ENCODE peak calls at places on chromosomes 12 and 14, in nine cellular contexts. One of them, this sample, is unnamed.
A peak's percentile ranks its signal among the peaks of the same experiment; 100 is the strongest.

GRCh38 chr12:107612508-107612907 is 73.1 kb upstream of the PWP1 start:
- DNase-seq in NCI-H1105 treated with DMSO at 0.1 percent for 48 hours: no peak
- DNase-seq in HFF-Myc: no peak
- DNase-seq in T-helper 9 cell: no peak
- DNase-seq in HEK293T: no peak
- DNase-seq in aorta: no peak
- DNase-seq in progenitor cell of endocrine pancreas: no peak
- DNase-seq in uterus: no peak
- DNase-seq in lower lobe of right lung: no peak
- DNase-seq in this sample: peak; percentile 24

GRCh38 chr12:27969901-27970390 is 2.6 kb downstream of the PTHLH start:
- DNase-seq in NCI-H1105 treated with DMSO at 0.1 percent for 48 hours: peak; percentile 61
- DNase-seq in HFF-Myc: no peak
- DNase-seq in T-helper 9 cell: no peak
- DNase-seq in HEK293T: peak; percentile 54
- DNase-seq in aorta: peak; percentile 82
- DNase-seq in progenitor cell of endocrine pancreas: peak; percentile 78
- DNase-seq in uterus: peak; percentile 39
- DNase-seq in lower lobe of right lung: peak; percentile 56
- DNase-seq in this sample: peak; percentile 84

GRCh38 chr12:122839907-122840554 is 4.8 kb downstream of the HIP1R start:
- DNase-seq in NCI-H1105 treated with DMSO at 0.1 percent for 48 hours: no peak
- DNase-seq in HFF-Myc: no peak
- DNase-seq in T-helper 9 cell: no peak
- DNase-seq in HEK293T: no peak
- DNase-seq in aorta: peak; percentile 68
- DNase-seq in progenitor cell of endocrine pancreas: no peak
- DNase-seq in uterus: no peak
- DNase-seq in lower lobe of right lung: no peak
- DNase-seq in this sample: peak; percentile 31

GRCh38 chr12:2697057-2697456 is 97.7 kb upstream of the FKBP4 start:
- DNase-seq in NCI-H1105 treated with DMSO at 0.1 percent for 48 hours: no peak
- DNase-seq in HFF-Myc: no peak
- DNase-seq in T-helper 9 cell: no peak
- DNase-seq in HEK293T: no peak
- DNase-seq in aorta: no peak
- DNase-seq in progenitor cell of endocrine pancreas: no peak
- DNase-seq in uterus: no peak
- DNase-seq in lower lobe of right lung: no peak
- DNase-seq in this sample: no peak

GRCh38 chr14:56297449-56297848 is 179.2 kb downstream of the PELI2 start:
- DNase-seq in NCI-H1105 treated with DMSO at 0.1 percent for 48 hours: no peak
- DNase-seq in HFF-Myc: no peak
- DNase-seq in T-helper 9 cell: no peak
- DNase-seq in HEK293T: no peak
- DNase-seq in aorta: no peak
- DNase-seq in progenitor cell of endocrine pancreas: no peak
- DNase-seq in uterus: no peak
- DNase-seq in lower lobe of right lung: no peak
- DNase-seq in this sample: no peak

GRCh38 chr12:81332054-81332453 is 254.2 kb downstream of the ACSS3 start:
- DNase-seq in NCI-H1105 treated with DMSO at 0.1 percent for 48 hours: no peak
- DNase-seq in HFF-Myc: no peak
- DNase-seq in T-helper 9 cell: no peak
- DNase-seq in HEK293T: no peak
- DNase-seq in aorta: no peak
- DNase-seq in progenitor cell of endocrine pancreas: no peak
- DNase-seq in uterus: no peak
- DNase-seq in lower lobe of right lung: no peak
- DNase-seq in this sample: no peak

GRCh38 chr12:64672925-64673409 is 62.7 kb downstream of the RASSF3 start:
- DNase-seq in NCI-H1105 treated with DMSO at 0.1 percent for 48 hours: peak; percentile 34
- DNase-seq in HFF-Myc: peak; percentile 82
- DNase-seq in T-helper 9 cell: peak; percentile 35
- DNase-seq in HEK293T: no peak
- DNase-seq in aorta: no peak
- DNase-seq in progenitor cell of endocrine pancreas: no peak
- DNase-seq in uterus: peak; percentile 66
- DNase-seq in lower lobe of right lung: peak; percentile 55
- DNase-seq in this sample: peak; percentile 64

GRCh38 chr14:73133795-73134194 is 2.5 kb upstream of the PSEN1 start:
- DNase-seq in NCI-H1105 treated with DMSO at 0.1 percent for 48 hours: no peak
- DNase-seq in HFF-Myc: no peak
- DNase-seq in T-helper 9 cell: no peak
- DNase-seq in HEK293T: no peak
- DNase-seq in aorta: no peak
- DNase-seq in progenitor cell of endocrine pancreas: no peak
- DNase-seq in uterus: no peak
- DNase-seq in lower lobe of right lung: no peak
- DNase-seq in this sample: no peak

GRCh38 chr14:29454026-29454693 is 473.5 kb downstream of the PRKD1 start:
- DNase-seq in NCI-H1105 treated with DMSO at 0.1 percent for 48 hours: no peak
- DNase-seq in HFF-Myc: no peak
- DNase-seq in T-helper 9 cell: no peak
- DNase-seq in HEK293T: no peak
- DNase-seq in aorta: no peak
- DNase-seq in progenitor cell of endocrine pancreas: no peak
- DNase-seq in uterus: no peak
- DNase-seq in lower lobe of right lung: no peak
- DNase-seq in this sample: peak; percentile 64

GRCh38 chr14:61813101-61813596 is 50.9 kb downstream of the SNAPC1 start:
- DNase-seq in NCI-H1105 treated with DMSO at 0.1 percent for 48 hours: peak; percentile 27
- DNase-seq in HFF-Myc: no peak
- DNase-seq in T-helper 9 cell: no peak
- DNase-seq in HEK293T: no peak
- DNase-seq in aorta: no peak
- DNase-seq in progenitor cell of endocrine pancreas: no peak
- DNase-seq in uterus: no peak
- DNase-seq in lower lobe of right lung: no peak
- DNase-seq in this sample: no peak